ENCODE peak calls at places on chromosomes 5 and 9, in eight cellular contexts. G, N, M, W, I, Z, U and T are unnamed samples.

GRCh38 chr9:17204611-17205165 is 69.8 kb downstream of the CNTLN start:
- DNase-seq in G (no peak), N (no peak), M (no peak), W (no peak), I (no peak), Z (no peak), U (no peak), T (no peak)

GRCh38 chr5:180830253-180831138 is 27.9 kb upstream of the MGAT1 start:
- DNase-seq in G (peak), N (peak), M (peak), W (peak), I (peak), Z (peak), U (peak), T (peak)

GRCh38 chr9:118578467-118578866 is 790.8 kb downstream of the BRINP1 start:
- DNase-seq in G (no peak), N (no peak), M (no peak), W (no peak), I (no peak), Z (no peak), U (no peak), T (no peak)

GRCh38 chr5:168314735-168315411 is 23.4 kb downstream of the WWC1 start:
- DNase-seq in G (peak), N (peak), M (peak), W (no peak), I (no peak), Z (peak), U (no peak), T (no peak)

GRCh38 chr9:72772641-72773040 is 180.2 kb downstream of the ALDH1A1 start:
- DNase-seq in G (no peak), N (no peak), M (no peak), W (no peak), I (no peak), Z (no peak), U (no peak), T (no peak)

GRCh38 chr5:157538311-157538710 is 37.3 kb downstream of the ADAM19 start:
- DNase-seq in G (no peak), N (no peak), M (no peak), W (no peak), I (no peak), Z (no peak), U (no peak), T (no peak)

GRCh38 chr5:42629284-42629683 is 127.3 kb upstream of the CCDC152 start:
- DNase-seq in G (no peak), N (no peak), M (no peak), W (no peak), I (no peak), Z (no peak), U (no peak), T (no peak)

GRCh38 chr5:167123126-167123525 is 1168.3 kb upstream of the WWC1 start:
- DNase-seq in G (no peak), N (no peak), M (no peak), W (no peak), I (no peak), Z (no peak), U (no peak), T (no peak)

GRCh38 chr5:112407666-112408065 is 11.4 kb downstream of the EPB41L4A start:
- DNase-seq in G (no peak), N (no peak), M (no peak), W (no peak), I (no peak), Z (no peak), U (no peak), T (no peak)

GRCh38 chr9:25177858-25178257 is 500.4 kb downstream of the TUSC1 start:
- DNase-seq in G (no peak), N (no peak), M (no peak), W (no peak), I (no peak), Z (no peak), U (no peak), T (no peak)

GRCh38 chr5:115843444-115844130 is 1.9 kb downstream of the AP3S1 start:
- DNase-seq in G (no peak), N (no peak), M (no peak), W (no peak), I (no peak), Z (no peak), U (no peak), T (no peak)

GRCh38 chr9:89647366-89648128 is 42.7 kb downstream of the GADD45G start:
- DNase-seq in G (no peak), N (peak), M (no peak), W (no peak), I (no peak), Z (no peak), U (no peak), T (peak)

GRCh38 chr5:41843456-41844112 is 26.6 kb downstream of the OXCT1 start:
- DNase-seq in G (no peak), N (no peak), M (no peak), W (peak), I (peak), Z (peak), U (no peak), T (no peak)

GRCh38 chr5:164000819-164001218 is 495.4 kb downstream of the MAT2B start:
- DNase-seq in G (no peak), N (peak), M (no peak), W (no peak), I (no peak), Z (no peak), U (no peak), T (no peak)

GRCh38 chr9:38641985-38642864 is 21.8 kb upstream of the ANKRD18A start:
- DNase-seq in G (no peak), N (no peak), M (peak), W (peak), I (peak), Z (peak), U (no peak), T (no peak)

GRCh38 chr9:34363619-34364351 is 12.9 kb downstream of the MYORG start:
- DNase-seq in G (no peak), N (no peak), M (no peak), W (no peak), I (no peak), Z (no peak), U (peak), T (peak)

GRCh38 chr5:173327084-173327947 is 898 bp downstream of the STC2 start:
- DNase-seq in G (no peak), N (peak), M (no peak), W (peak), I (peak), Z (no peak), U (no peak), T (no peak)

GRCh38 chr5:172283020-172283861 is at the start of gene UBTD2:
- DNase-seq in G (peak), N (peak), M (peak), W (peak), I (peak), Z (peak), U (peak), T (peak)

GRCh38 chr5:35876454-35876853 is 19.8 kb downstream of the IL7R start:
- DNase-seq in G (no peak), N (no peak), M (no peak), W (no peak), I (no peak), Z (no peak), U (no peak), T (no peak)

GRCh38 chr5:36689225-36689624 is 82.8 kb downstream of the SLC1A3 start:
- DNase-seq in G (no peak), N (no peak), M (no peak), W (no peak), I (no peak), Z (no peak), U (no peak), T (no peak)

GRCh38 chr5:7815757-7816534 is 35.0 kb downstream of the CFAP90 start:
- DNase-seq in G (peak), N (peak), M (peak), W (peak), I (peak), Z (peak), U (peak), T (peak)

GRCh38 chr5:88683506-88684135 is 199.4 kb downstream of the MEF2C start:
- DNase-seq in G (no peak), N (no peak), M (no peak), W (peak), I (peak), Z (no peak), U (no peak), T (no peak)

GRCh38 chr5:2093859-2094615 is 211.3 kb upstream of the IRX4 start:
- DNase-seq in G (peak), N (no peak), M (no peak), W (no peak), I (no peak), Z (no peak), U (peak), T (no peak)

GRCh38 chr5:115857621-115858349 is 16.1 kb downstream of the AP3S1 start:
- DNase-seq in G (no peak), N (no peak), M (no peak), W (no peak), I (no peak), Z (no peak), U (no peak), T (no peak)

GRCh38 chr5:21254161-21254560 is 1266.2 kb upstream of the CDH18 start:
- DNase-seq in G (no peak), N (no peak), M (no peak), W (no peak), I (no peak), Z (no peak), U (no peak), T (no peak)

GRCh38 chr5:84383816-84384603 is 670 bp downstream of the EDIL3 start:
- DNase-seq in G (no peak), N (peak), M (no peak), W (no peak), I (peak), Z (peak), U (no peak), T (no peak)

GRCh38 chr5:13946111-13946510 is 1.6 kb upstream of the DNAH5 start:
- DNase-seq in G (peak), N (no peak), M (no peak), W (no peak), I (no peak), Z (no peak), U (no peak), T (no peak)

GRCh38 chr9:110769667-110770066 is 101.1 kb downstream of the MUSK start:
- DNase-seq in G (no peak), N (no peak), M (no peak), W (no peak), I (no peak), Z (no peak), U (no peak), T (no peak)

GRCh38 chr5:138354926-138355378 is 2.5 kb downstream of the KDM3B start:
- DNase-seq in G (no peak), N (no peak), M (no peak), W (peak), I (peak), Z (no peak), U (no peak), T (no peak)

GRCh38 chr5:34483442-34484033 is 172.6 kb upstream of the RAI14 start:
- DNase-seq in G (no peak), N (no peak), M (no peak), W (no peak), I (no peak), Z (no peak), U (no peak), T (no peak)

GRCh38 chr5:129652353-129653138 is 95.3 kb upstream of the MINAR2 start:
- DNase-seq in G (no peak), N (no peak), M (no peak), W (no peak), I (no peak), Z (no peak), U (no peak), T (no peak)

GRCh38 chr5:62347928-62348327 is 41.9 kb downstream of the KIF2A start:
- DNase-seq in G (no peak), N (no peak), M (no peak), W (no peak), I (no peak), Z (no peak), U (no peak), T (no peak)

GRCh38 chr5:107544967-107545366 is 125.8 kb downstream of the EFNA5 start:
- DNase-seq in G (no peak), N (no peak), M (peak), W (no peak), I (no peak), Z (no peak), U (no peak), T (no peak)

GRCh38 chr5:154071799-154072781 is 33.3 kb downstream of the MFAP3 start:
- DNase-seq in G (peak), N (peak), M (peak), W (peak), I (peak), Z (peak), U (peak), T (peak)

GRCh38 chr9:98899399-98900056 is 44.2 kb upstream of the COL15A1 start:
- DNase-seq in G (no peak), N (no peak), M (no peak), W (no peak), I (no peak), Z (peak), U (no peak), T (no peak)

GRCh38 chr5:39759696-39760095 is 334.9 kb upstream of the DAB2 start:
- DNase-seq in G (no peak), N (no peak), M (no peak), W (no peak), I (no peak), Z (no peak), U (no peak), T (no peak)

GRCh38 chr5:56814361-56814962 is 887 bp upstream of the MAP3K1 start:
- DNase-seq in G (peak), N (peak), M (peak), W (peak), I (peak), Z (peak), U (peak), T (no peak)

GRCh38 chr9:91571036-91571435 is 147.4 kb upstream of the NFIL3 start:
- DNase-seq in G (no peak), N (no peak), M (no peak), W (no peak), I (no peak), Z (no peak), U (no peak), T (no peak)

DNA sequence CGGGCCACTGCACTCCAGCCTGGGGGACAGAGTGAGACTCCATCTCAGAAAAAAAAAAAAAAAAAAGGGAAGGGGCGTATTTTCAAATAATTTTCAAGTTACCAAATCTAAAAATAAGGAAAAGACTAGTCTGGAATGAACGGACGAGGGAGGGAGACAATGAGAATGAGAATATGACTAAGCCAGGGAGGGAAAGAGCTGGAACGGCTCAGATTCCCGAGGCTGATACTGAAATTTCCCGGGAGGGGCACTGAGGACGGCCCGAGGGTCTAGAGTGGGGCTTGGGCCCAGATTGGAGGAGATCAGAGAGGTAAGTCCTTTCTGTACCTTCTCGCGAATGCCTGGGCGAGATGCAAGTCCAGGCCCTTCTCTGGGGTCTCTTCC is 3.4 kb upstream of the CCIN start:
- DNase-seq in G (no peak), N (no peak), M (no peak), W (no peak), I (no peak), Z (no peak), U (no peak), T (no peak)
- H3K4me3 ChIP-seq in G (peak), N (peak), M (peak), W (no peak), I (no peak), Z (peak), U (peak), T (peak)

GRCh38 chr5:611731-612486 is at the start of gene CEP72:
- DNase-seq in G (peak), N (peak), M (peak), W (peak), I (peak), Z (peak), U (peak), T (peak)
- TF ChIP-seq POLR2AphosphoS5 in G (no peak), N (peak), M (peak), W (peak), I (peak), Z (no peak), U (no peak), T (no peak)

GRCh38 chr5:17218353-17219005 is 1.0 kb downstream of the BASP1 start:
- DNase-seq in G (no peak), N (peak), M (no peak), W (no peak), I (peak), Z (peak), U (no peak), T (no peak)
- H3K4me3 ChIP-seq in G (peak), N (peak), M (peak), W (no peak), I (peak), Z (peak), U (peak), T (peak)

GRCh38 chr9:33163433-33164137 is 3.6 kb downstream of the B4GALT1 start:
- DNase-seq in G (no peak), N (peak), M (no peak), W (no peak), I (no peak), Z (no peak), U (no peak), T (no peak)

GRCh38 chr9:33162721-33163311 is 4.3 kb downstream of the B4GALT1 start:
- DNase-seq in G (peak), N (no peak), M (peak), W (no peak), I (no peak), Z (peak), U (peak), T (peak)

GRCh38 chr9:33166263-33167083 is 663 bp downstream of the B4GALT1 start:
- DNase-seq in G (peak), N (no peak), M (peak), W (peak), I (peak), Z (peak), U (peak), T (peak)

GRCh38 chr9:33165263-33166151 is 1.6 kb downstream of the B4GALT1 start:
- DNase-seq in G (peak), N (peak), M (peak), W (peak), I (no peak), Z (peak), U (no peak), T (peak)

GRCh38 chr9:33164138-33164809 is 2.9 kb downstream of the B4GALT1 start:
- DNase-seq in G (no peak), N (no peak), M (no peak), W (no peak), I (no peak), Z (peak), U (no peak), T (no peak)
- TF ChIP-seq POLR2AphosphoS5 in G (peak), N (no peak), M (peak), W (no peak), I (no peak), Z (no peak), U (peak), T (peak)